ENCODE peak calls at places on chromosomes 2 and 18, in six cellular contexts. U, K, W, A, H and D are unnamed samples.

GRCh38 chr2:20868377-20868776 is 45.5 kb upstream of the LDAH start:
- DNase-seq in H (no peak), W (no peak), A (no peak), K (no peak), U (no peak), D (no peak)

GRCh38 chr2:159712194-159712928 is at the start of gene MARCHF7:
- DNase-seq in H (peak), A (peak), K (peak), W (peak), U (peak), D (peak)

GRCh38 chr18:43642647-43643046 is 365.4 kb upstream of the SYT4 start:
- DNase-seq in W (no peak), H (no peak), A (no peak), K (no peak), U (no peak), D (no peak)

GRCh38 chr2:43018179-43019024 is 208.0 kb downstream of the ZFP36L2 start:
- DNase-seq in A (peak), W (no peak), K (peak), U (peak), H (no peak), D (peak)

GRCh38 chr2:169112841-169113240 is 43.5 kb downstream of the DHRS9 start:
- DNase-seq in W (no peak), H (no peak), A (no peak), U (no peak), K (no peak), D (no peak)

GRCh38 chr2:85175369-85176299 is 42.4 kb downstream of the TCF7L1 start:
- DNase-seq in W (no peak), K (no peak), U (peak), H (no peak), A (peak), D (peak)

GRCh38 chr2:227804970-227805369 is 8.7 kb upstream of the CCL20 start:
- DNase-seq in A (no peak), U (no peak), W (no peak), H (no peak), K (peak), D (peak)

GRCh38 chr2:43890855-43891254 is 52.1 kb downstream of the ABCG8 start:
- DNase-seq in U (no peak), W (no peak), H (no peak), K (no peak), A (peak), D (peak)

GRCh38 chr2:20991031-20991430 is 52.8 kb downstream of the APOB start:
- DNase-seq in W (no peak), U (no peak), K (no peak), H (no peak), A (no peak), D (no peak)

GRCh38 chr2:26550276-26551015 is 72.5 kb upstream of the OTOF start:
- DNase-seq in H (no peak), K (no peak), U (no peak), A (no peak), W (no peak), D (no peak)

GRCh38 chr2:233359823-233360222 is 5.5 kb downstream of the DGKD start:
- DNase-seq in K (no peak), U (no peak), H (no peak), A (no peak), W (no peak), D (no peak)

GRCh38 chr2:54490863-54491262 is 34.7 kb downstream of the SPTBN1 start:
- DNase-seq in U (no peak), A (no peak), K (no peak), H (no peak), W (no peak), D (no peak)

GRCh38 chr18:53426656-53427055 is 797.8 kb downstream of the MBD2 start:
- DNase-seq in H (no peak), A (no peak), W (no peak), U (no peak), K (no peak), D (no peak)

GRCh38 chr18:55301196-55301540 is 286.8 kb downstream of the TCF4 start:
- DNase-seq in H (no peak), W (no peak), K (no peak), U (no peak), A (peak), D (peak)

GRCh38 chr18:60910534-60910933 is 422.7 kb upstream of the CDH20 start:
- DNase-seq in H (no peak), K (no peak), A (peak), W (no peak), U (no peak), D (peak)

GRCh38 chr2:200373973-200374416 is 67.5 kb downstream of the SPATS2L start:
- DNase-seq in W (no peak), U (no peak), K (no peak), H (no peak), A (no peak), D (no peak)

GRCh38 chr2:128780434-128781080 is 461.9 kb upstream of the HS6ST1 start:
- DNase-seq in A (no peak), U (no peak), W (no peak), H (no peak), K (no peak), D (no peak)

GRCh38 chr2:230408244-230408842 is 7.7 kb upstream of the SP100 start:
- DNase-seq in U (peak), W (no peak), K (no peak), A (peak), H (no peak), D (peak)

GRCh38 chr2:133658020-133658903 is 90.0 kb upstream of the NCKAP5 start:
- DNase-seq in U (no peak), K (no peak), H (no peak), A (no peak), W (no peak), D (no peak)

GRCh38 chr2:153477096-153477555 is 1.4 kb downstream of the RPRM start:
- DNase-seq in H (no peak), U (peak), W (no peak), A (peak), K (no peak), D (no peak)

GRCh38 chr2:203745267-203745666 is 38.8 kb downstream of the CD28 start:
- DNase-seq in H (no peak), U (no peak), W (no peak), A (no peak), K (no peak), D (no peak)

GRCh38 chr2:168545439-168546082 is 89.5 kb downstream of the CERS6 start:
- DNase-seq in U (no peak), K (peak), W (no peak), H (no peak), A (peak), D (peak)

GRCh38 chr2:171360905-171361304 is 72.9 kb downstream of the METTL8 start:
- DNase-seq in W (no peak), K (no peak), U (no peak), H (no peak), A (no peak), D (no peak)

GRCh38 chr18:45708831-45709230 is 15.2 kb upstream of the SLC14A1 start:
- DNase-seq in H (no peak), W (no peak), U (no peak), K (no peak), A (no peak), D (no peak)

GRCh38 chr2:219575566-219576504 is 3.7 kb downstream of the INHA start:
- DNase-seq in U (no peak), K (no peak), W (no peak), A (no peak), H (no peak), D (no peak)

GRCh38 chr18:73839441-73839840 is 308.2 kb downstream of the FBXO15 start:
- DNase-seq in H (no peak), U (no peak), K (no peak), A (no peak), W (no peak), D (no peak)

GRCh38 chr2:237207641-237208040 is 122.0 kb downstream of the COPS8 start:
- DNase-seq in A (peak), K (no peak), U (peak), H (no peak), W (no peak), D (peak)

GRCh38 chr18:76098728-76099514 is 396.1 kb downstream of the ZNF516 start:
- DNase-seq in H (no peak), W (no peak), A (no peak), K (no peak), U (no peak), D (no peak)